ENCODE peak calls at places on chromosomes 4 and X, in seven cellular contexts. G is upper lobe of right lung; Y is GM23338; E is body of pancreas; L is right atrium auricular region; C is CD8-positive, alpha-beta T cell; S is BE2C. V is an unnamed sample. For H3K4me1, the result is how much of the 10 kb centered on the place peaks cover.

GRCh38 chr4:48275247-48275646 is 5.6 kb upstream of the TEC start:
- DNase-seq in C (no peak), S (no peak), E (no peak), G (no peak), L (no peak), Y (peak), V (peak)

GRCh38 chr4:177554966-177555574 is 112.8 kb upstream of the AGA start:
- DNase-seq in G (no peak), Y (peak), E (peak), L (no peak), S (peak), C (no peak), V (peak)

GRCh38 chr4:76931576-76932276 is 17.8 kb upstream of the SEPTIN11 start:
- DNase-seq in G (no peak), S (no peak), Y (no peak), L (no peak), E (no peak), C (no peak), V (no peak)

GRCh38 chr4:14168919-14169318 is 541.4 kb upstream of the BOD1L1 start:
- DNase-seq in C (no peak), L (no peak), G (no peak), E (peak), Y (no peak), S (no peak), V (no peak)

GRCh38 chr4:176791591-176792347 is 953 bp downstream of the VEGFC start:
- DNase-seq in Y (peak), E (peak), L (no peak), S (peak), C (no peak), G (peak), V (no peak)

GRCh38 chr4:149322203-149322602 is 493.4 kb downstream of the IQCM start:
- DNase-seq in Y (peak), G (no peak), S (no peak), L (no peak), E (no peak), C (no peak), V (no peak)

GRCh38 chr4:152021788-152022438 is 261.1 kb upstream of the GATB start:
- DNase-seq in Y (no peak), L (no peak), C (no peak), S (no peak), G (no peak), E (no peak), V (no peak)

GRCh38 chr4:79049840-79050520 is 110.7 kb upstream of the PAQR3 start:
- DNase-seq in L (no peak), C (no peak), G (no peak), S (no peak), Y (peak), E (peak), V (no peak)

GRCh38 chrX:53281321-53281822 is at the start of gene IQSEC2:
- DNase-seq in G (peak), Y (peak), L (peak), E (peak), C (no peak), S (peak), V (peak)

GRCh38 chr4:78592104-78592783 is 40.7 kb downstream of the ANXA3 start:
- DNase-seq in C (no peak), G (no peak), Y (peak), S (peak), E (no peak), L (no peak), V (no peak)

GRCh38 chr4:160034501-160034900 is 931.6 kb downstream of the RAPGEF2 start:
- DNase-seq in L (no peak), Y (no peak), C (no peak), E (no peak), S (no peak), G (no peak), V (no peak)

GRCh38 chr4:184722798-184723197 is 11.1 kb downstream of the CENPU start:
- DNase-seq in S (no peak), Y (no peak), L (no peak), G (no peak), E (no peak), C (no peak), V (no peak)

GRCh38 chr4:181312066-181312465 is 931.1 kb upstream of the TENM3 start:
- DNase-seq in Y (no peak), S (no peak), L (no peak), C (no peak), E (no peak), G (no peak), V (no peak)

GRCh38 chr4:159252491-159252890 is 149.6 kb downstream of the RAPGEF2 start:
- DNase-seq in C (no peak), Y (no peak), L (no peak), G (no peak), E (no peak), S (no peak), V (no peak)

GRCh38 chrX:1925053-1925481 is 310.2 kb downstream of the ASMT start:
- DNase-seq in S (no peak), C (no peak), L (no peak), Y (peak), G (no peak), E (no peak), V (no peak)

GRCh38 chr4:110196206-110196870 is 2.1 kb downstream of the ELOVL6 start:
- DNase-seq in L (no peak), S (peak), E (peak), Y (peak), C (peak), G (peak), V (peak)

GRCh38 chrX:136457303-136457917 is 30.3 kb upstream of the BRS3 start:
- DNase-seq in C (no peak), E (no peak), Y (no peak), S (no peak), L (no peak), G (no peak), V (no peak)

GRCh38 chr4:48944252-48944651 is 37.7 kb upstream of the OCIAD2 start:
- DNase-seq in S (no peak), G (no peak), Y (no peak), E (no peak), C (no peak), L (no peak), V (no peak)

DNA sequence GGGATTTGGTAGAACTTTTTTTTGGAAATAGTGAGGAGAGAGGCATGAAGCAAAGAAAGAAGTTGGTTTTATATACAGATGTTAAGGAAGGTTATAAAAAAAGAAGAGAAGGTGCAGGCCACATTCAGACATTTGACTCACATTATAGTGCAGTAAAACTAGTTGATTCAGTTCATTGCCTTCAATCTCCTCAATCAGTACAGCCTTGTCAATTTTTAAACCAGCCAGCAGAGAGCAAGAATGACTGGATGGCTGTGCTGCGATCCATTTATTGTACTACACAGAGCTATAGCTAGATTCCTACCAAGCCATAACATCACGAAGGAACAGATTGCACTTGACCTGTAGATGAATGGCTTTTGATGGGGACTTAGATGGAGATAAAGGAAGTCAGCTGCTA is 79.7 kb upstream of the LSM6 start:
- DNase-seq in S (no peak), Y (no peak), C (no peak), L (no peak), E (no peak), G (no peak), V (no peak)
- TF ChIP-seq CTCF in S (no peak), Y (no peak), C (no peak), L (no peak), E (no peak), G (no peak), V (no peak)

GRCh38 chr4:103499094-103499493 is 220.7 kb downstream of the TACR3 start:
- DNase-seq in L (no peak), G (no peak), C (no peak), S (no peak), Y (peak), E (no peak), V (no peak)
- H3K4me3 ChIP-seq in L (no peak), G (no peak), C (no peak), S (no peak), Y (no peak), E (no peak), V (no peak)

DNA sequence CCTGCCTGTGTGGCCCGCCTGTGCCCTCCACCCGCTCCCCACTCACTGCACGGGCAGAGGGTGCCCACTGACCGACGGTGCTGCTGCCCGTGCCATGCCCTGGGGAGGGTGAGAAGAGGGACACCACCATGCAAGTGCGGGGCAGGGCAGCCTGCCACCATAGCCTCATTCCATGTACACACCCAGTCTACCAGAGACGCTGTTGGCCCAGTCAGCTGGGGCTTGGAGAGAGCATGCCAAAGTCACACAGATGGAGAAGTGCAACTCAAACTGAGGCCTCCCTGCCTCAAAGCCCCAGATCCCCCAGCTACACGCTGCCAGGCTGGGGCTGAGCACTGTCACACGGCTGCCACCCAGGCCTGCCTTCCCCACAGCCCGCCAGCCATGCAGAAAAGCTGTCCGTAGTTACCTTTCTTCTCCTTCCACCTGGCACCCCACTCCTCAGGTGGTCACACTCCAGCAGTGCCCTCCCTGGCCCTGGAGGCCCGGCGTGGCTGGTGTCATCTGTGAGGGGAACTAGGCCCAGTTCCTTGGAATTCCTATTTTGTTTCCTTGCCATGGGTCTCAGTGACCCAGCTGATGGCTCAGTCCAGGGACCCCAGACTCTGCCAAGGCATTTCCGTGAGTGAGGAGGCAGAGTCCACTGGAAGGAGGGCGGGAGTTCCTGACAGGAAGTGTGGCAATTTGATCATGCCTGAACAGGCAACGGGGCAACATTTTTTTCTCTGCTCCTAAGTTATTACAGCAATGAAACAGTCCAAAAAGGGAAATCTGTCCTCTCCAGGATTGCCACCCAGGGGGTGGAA is at the start of gene SLC2A9:
- DNase-seq in E (no peak), L (peak), G (no peak), S (no peak), Y (no peak), C (no peak), V (no peak)
- H3K4me1 ChIP-seq in E (under half), L (under half), G (under half), S (under half), Y (under half), C (under half), V (half or more)

GRCh38 chr4:154506253-154506652 is 14.7 kb upstream of the DCHS2 start:
- DNase-seq in C (no peak), E (no peak), G (no peak), S (no peak), Y (peak), L (no peak), V (peak)
- TF ChIP-seq CTCF in C (no peak), E (peak), G (peak), S (peak), Y (peak), L (no peak), V (peak)

DNA sequence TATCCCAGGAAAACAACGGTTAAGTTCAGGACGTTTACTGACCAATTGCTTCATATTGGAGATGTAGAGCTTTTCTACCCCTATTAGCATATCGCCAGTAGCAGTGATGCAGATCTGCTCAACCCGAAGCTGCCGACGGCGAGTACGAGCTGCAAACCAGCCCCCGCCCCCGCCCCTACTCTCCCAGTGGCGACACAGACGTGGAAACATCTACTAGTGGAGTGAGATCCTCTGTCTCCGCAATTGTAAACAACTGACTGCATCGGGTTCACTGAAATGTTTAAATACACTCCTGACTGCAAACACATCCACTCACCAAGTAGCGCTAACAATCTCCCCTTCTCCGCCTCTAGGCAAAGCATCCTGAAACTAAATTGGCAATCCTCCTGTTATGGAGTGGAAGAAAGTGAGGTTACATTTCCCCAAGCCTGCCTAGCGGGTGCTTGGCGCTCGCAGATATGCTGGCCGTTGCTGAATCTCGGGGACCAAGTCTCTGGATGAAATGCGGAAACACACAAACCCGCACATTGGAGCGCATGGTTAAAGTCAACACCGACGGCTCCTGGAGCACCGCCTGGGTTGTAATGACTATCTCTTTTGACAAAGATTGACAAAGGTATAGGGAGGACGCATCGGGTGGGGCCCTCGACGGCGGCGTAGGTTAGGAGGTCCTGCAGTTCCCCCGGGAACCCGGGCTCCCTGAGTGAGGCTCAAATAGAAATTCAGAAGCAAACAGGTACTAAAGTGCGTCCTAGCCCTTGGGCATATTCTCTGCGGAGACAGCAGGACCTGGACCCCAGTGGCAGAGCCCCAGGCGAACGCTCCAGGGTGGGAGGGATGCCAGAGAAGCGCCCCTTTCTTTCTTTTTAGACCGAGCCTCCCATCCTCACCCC is 116.9 kb upstream of the TEX13C start:
- DNase-seq in Y (peak), E (no peak), L (no peak), S (no peak), C (no peak), G (no peak), V (no peak)
- H3K4me3 ChIP-seq in Y (peak), E (no peak), L (peak), S (no peak), C (no peak), G (peak), V (no peak)

GRCh38 chr4:155762351-155762750 is 3.5 kb downstream of the GUCY1B1 start:
- DNase-seq in L (no peak), E (no peak), S (no peak), G (no peak), Y (no peak), C (no peak), V (no peak)
- H3K4me1 ChIP-seq in L (under half), E (under half), S (under half), G (under half), Y (under half), C (under half), V (under half)

DNA sequence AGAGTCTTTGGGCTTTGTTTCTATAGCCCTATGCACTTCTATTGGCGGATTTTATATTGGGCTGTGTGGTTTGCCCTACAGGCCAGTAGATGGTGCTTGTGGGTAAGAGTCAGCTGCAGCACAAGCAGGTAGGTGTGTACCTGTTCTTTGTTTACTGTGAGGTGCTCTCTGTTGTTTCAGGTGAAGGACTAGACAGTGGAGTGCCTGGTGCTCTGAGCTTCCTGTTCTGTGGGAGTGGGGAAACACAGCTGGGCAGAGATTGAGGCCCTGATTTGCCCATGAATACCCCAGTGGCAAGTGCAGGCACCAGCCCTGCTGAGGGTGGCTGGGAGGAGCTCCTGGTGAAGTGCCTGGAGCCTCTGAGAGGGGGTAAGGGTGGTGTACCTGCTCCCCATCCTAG is 26.3 kb upstream of the UCP1 start:
- DNase-seq in S (no peak), G (no peak), L (no peak), E (peak), C (no peak), Y (peak), V (peak)
- TF ChIP-seq CTCF in S (peak), G (peak), L (no peak), E (peak), C (no peak), Y (peak), V (peak)